ENCODE peak calls at places on chromosomes 7 and 10, in seven cellular contexts. G, J, R, H, O, K and N are unnamed samples.

GRCh38 chr10:88062798-88063472 is 199.5 kb downstream of the PTEN start:
- DNase-seq in G (no peak), J (no peak), R (no peak), H (no peak), O (peak), K (no peak), N (no peak)

GRCh38 chr7:4791738-4792536 is 16.5 kb downstream of the AP5Z1 start:
- DNase-seq in G (peak), J (no peak), R (peak), H (peak), O (peak), K (peak), N (no peak)

GRCh38 chr10:111360260-111360925 is 283.6 kb downstream of the ADRA2A start:
- DNase-seq in G (peak), J (no peak), R (no peak), H (peak), O (peak), K (peak), N (peak)

GRCh38 chr10:124351481-124352220 is 67.1 kb downstream of the OAT start:
- DNase-seq in G (no peak), J (no peak), R (no peak), H (no peak), O (no peak), K (no peak), N (no peak)

GRCh38 chr7:155766386-155766785 is 45.9 kb downstream of the SHH start:
- DNase-seq in G (no peak), J (no peak), R (no peak), H (no peak), O (no peak), K (no peak), N (no peak)

GRCh38 chr10:102400061-102400460 is 4.6 kb downstream of the NFKB2 start:
- DNase-seq in G (no peak), J (no peak), R (no peak), H (no peak), O (no peak), K (no peak), N (no peak)

GRCh38 chr7:28328822-28329615 is 83.3 kb upstream of the CREB5 start:
- DNase-seq in G (no peak), J (no peak), R (no peak), H (no peak), O (no peak), K (no peak), N (no peak)

GRCh38 chr7:44391171-44391570 is 65.8 kb upstream of the CAMK2B start:
- DNase-seq in G (no peak), J (no peak), R (no peak), H (no peak), O (no peak), K (no peak), N (no peak)

GRCh38 chr10:3893904-3894563 is 109.0 kb upstream of the KLF6 start:
- DNase-seq in G (no peak), J (no peak), R (no peak), H (no peak), O (no peak), K (no peak), N (no peak)

GRCh38 chr7:43439631-43440401 is 143.1 kb upstream of the STK17A start:
- DNase-seq in G (no peak), J (peak), R (no peak), H (no peak), O (no peak), K (no peak), N (no peak)

GRCh38 chr7:17939111-17939669 is 1.1 kb downstream of the SNX13 start:
- DNase-seq in G (no peak), J (no peak), R (no peak), H (no peak), O (no peak), K (no peak), N (no peak)

GRCh38 chr10:44571701-44572100 is 186.8 kb upstream of the CXCL12 start:
- DNase-seq in G (no peak), J (no peak), R (no peak), H (no peak), O (no peak), K (no peak), N (no peak)

GRCh38 chr10:29630205-29631048 is 4.3 kb downstream of the SVIL start:
- DNase-seq in G (peak), J (no peak), R (no peak), H (no peak), O (no peak), K (no peak), N (no peak)

GRCh38 chr7:64884085-64884912 is 18.8 kb upstream of the ZNF273 start:
- DNase-seq in G (no peak), J (no peak), R (peak), H (no peak), O (no peak), K (no peak), N (no peak)

GRCh38 chr7:140070546-140070945 is 7.8 kb upstream of the PARP12 start:
- DNase-seq in G (no peak), J (no peak), R (no peak), H (no peak), O (no peak), K (no peak), N (no peak)

GRCh38 chr10:100826661-100826982 is 81.2 kb downstream of the PAX2 start:
- DNase-seq in G (no peak), J (no peak), R (no peak), H (no peak), O (no peak), K (no peak), N (no peak)

GRCh38 chr10:54585572-54585971 is 215.5 kb downstream of the PCDH15 start:
- DNase-seq in G (no peak), J (no peak), R (no peak), H (no peak), O (no peak), K (no peak), N (peak)

GRCh38 chr10:74227697-74228424 is 76.8 kb downstream of the ADK start:
- DNase-seq in G (no peak), J (peak), R (no peak), H (no peak), O (no peak), K (no peak), N (no peak)

GRCh38 chr10:119762805-119763798 is 37.3 kb downstream of the INPP5F start:
- DNase-seq in G (no peak), J (no peak), R (no peak), H (no peak), O (no peak), K (no peak), N (no peak)

GRCh38 chr10:94607111-94607510 is 61.5 kb downstream of the HELLS start:
- DNase-seq in G (no peak), J (no peak), R (no peak), H (no peak), O (no peak), K (no peak), N (no peak)

GRCh38 chr7:137873524-137873923 is 26.8 kb upstream of the DGKI start:
- DNase-seq in G (no peak), J (no peak), R (no peak), H (no peak), O (no peak), K (no peak), N (no peak)

GRCh38 chr7:99218406-99219184 is 10.7 kb upstream of the KPNA7 start:
- DNase-seq in G (no peak), J (no peak), R (no peak), H (no peak), O (no peak), K (no peak), N (no peak)

GRCh38 chr10:103504181-103504783 is 10.8 kb downstream of the NEURL1 start:
- DNase-seq in G (no peak), J (peak), R (no peak), H (no peak), O (peak), K (peak), N (peak)

GRCh38 chr7:44999245-45000095 is 531 bp upstream of the CCM2 start:
- DNase-seq in G (peak), J (peak), R (peak), H (peak), O (peak), K (peak), N (peak)

GRCh38 chr10:113303747-113304146 is 249.1 kb upstream of the HABP2 start:
- DNase-seq in G (no peak), J (no peak), R (no peak), H (no peak), O (no peak), K (no peak), N (no peak)

GRCh38 chr7:7292085-7292484 is 109.7 kb downstream of the C1GALT1 start:
- DNase-seq in G (no peak), J (no peak), R (no peak), H (no peak), O (no peak), K (no peak), N (no peak)

GRCh38 chr10:86801995-86802394 is 45.6 kb downstream of the BMPR1A start:
- DNase-seq in G (no peak), J (no peak), R (no peak), H (no peak), O (no peak), K (no peak), N (no peak)

GRCh38 chr7:70472580-70473239 is 659.2 kb upstream of the GALNT17 start:
- DNase-seq in G (no peak), J (no peak), R (no peak), H (no peak), O (no peak), K (no peak), N (no peak)

GRCh38 chr10:74189999-74190421 is 39.0 kb downstream of the ADK start:
- DNase-seq in G (no peak), J (peak), R (no peak), H (no peak), O (no peak), K (no peak), N (no peak)

GRCh38 chr7:14604606-14605005 is 297.9 kb downstream of the DGKB start:
- DNase-seq in G (no peak), J (no peak), R (no peak), H (no peak), O (no peak), K (no peak), N (no peak)

GRCh38 chr10:50550291-50550839 is 73.4 kb downstream of the SGMS1 start:
- DNase-seq in G (no peak), J (no peak), R (no peak), H (no peak), O (peak), K (no peak), N (no peak)

GRCh38 chr10:125839176-125839575 is 15.8 kb downstream of the BCCIP start:
- DNase-seq in G (no peak), J (no peak), R (no peak), H (no peak), O (no peak), K (no peak), N (no peak)

GRCh38 chr7:74056096-74056915 is 27.3 kb upstream of the LIMK1 start:
- DNase-seq in G (no peak), J (no peak), R (no peak), H (no peak), O (no peak), K (no peak), N (no peak)

DNA sequence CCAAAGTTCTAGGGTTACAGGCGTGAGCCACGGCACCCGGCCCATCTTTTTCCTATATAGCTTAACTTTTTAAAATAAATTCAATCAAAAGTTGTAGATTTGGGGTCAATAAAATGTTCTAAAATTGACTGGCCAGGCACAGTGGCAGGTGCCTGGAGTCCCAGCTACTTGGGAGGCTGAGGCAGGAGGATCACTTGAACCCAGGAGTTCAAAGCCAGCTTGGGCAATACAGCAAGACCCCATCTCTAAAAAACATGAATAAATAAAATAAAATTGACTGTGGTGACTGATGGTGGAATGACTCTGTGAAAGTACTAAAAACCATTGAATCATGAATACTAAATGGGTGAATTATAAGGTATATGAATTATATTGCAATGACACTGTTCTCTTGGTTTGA is 20.8 kb downstream of the P4HA1 start:
- DNase-seq in G (no peak), J (no peak), R (no peak), H (no peak), O (no peak), K (no peak), N (no peak)
- H3K4me3 ChIP-seq in G (no peak), J (no peak), R (no peak), H (no peak), O (no peak), K (no peak), N (no peak)

DNA sequence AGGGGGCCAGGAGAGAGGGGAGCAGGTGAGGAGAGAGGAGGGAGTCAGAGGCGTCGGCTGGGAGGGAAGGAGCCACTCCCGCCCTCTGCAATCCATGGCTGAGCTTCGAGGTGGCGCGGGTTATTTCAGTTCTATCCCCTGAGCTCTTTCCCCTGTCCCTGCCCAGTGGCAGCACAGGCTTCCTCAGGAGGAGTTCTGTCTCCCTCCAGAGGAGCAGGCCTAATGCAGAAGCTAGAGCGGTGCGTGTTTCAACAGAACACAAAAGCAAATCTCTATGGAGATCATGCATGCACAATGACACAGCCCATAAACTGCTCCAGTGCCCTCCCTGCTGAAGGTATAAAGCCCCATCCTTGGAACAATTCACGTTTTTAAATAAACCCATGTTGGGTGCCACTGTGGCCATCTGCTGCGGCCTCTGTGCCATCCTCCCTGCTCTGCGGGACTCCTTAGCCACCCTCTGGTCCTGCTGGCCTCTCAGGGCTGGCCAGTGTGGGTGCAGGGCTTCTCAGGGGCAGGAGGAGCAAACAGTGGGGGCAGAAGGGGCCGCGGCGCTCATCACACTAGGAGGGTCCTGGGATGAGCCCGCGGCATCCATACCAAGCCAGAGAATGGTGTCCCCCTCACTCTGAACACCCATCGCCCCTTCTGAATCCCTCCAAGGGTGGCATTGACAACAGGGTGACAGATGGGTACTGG is 192.6 kb upstream of the LYZL2 start:
- DNase-seq in G (no peak), J (no peak), R (peak), H (no peak), O (no peak), K (no peak), N (no peak)
- TF ChIP-seq CTCF in G (no peak), J (no peak), R (no peak), H (no peak), O (no peak), K (no peak), N (no peak)

GRCh38 chr10:6766061-6766460 is 186.0 kb upstream of the PRKCQ start:
- DNase-seq in G (peak), J (no peak), R (no peak), H (no peak), O (no peak), K (peak), N (no peak)
- H3K4me3 ChIP-seq in G (peak), J (no peak), R (no peak), H (peak), O (no peak), K (no peak), N (no peak)

GRCh38 chr7:77335581-77335980 is 80.6 kb downstream of the GSAP start:
- DNase-seq in G (no peak), J (no peak), R (no peak), H (no peak), O (no peak), K (no peak), N (no peak)

GRCh38 chr7:77328669-77329068 is 87.5 kb downstream of the GSAP start:
- DNase-seq in G (no peak), J (peak), R (no peak), H (no peak), O (no peak), K (no peak), N (no peak)

GRCh38 chr7:77330169-77330882 is 85.8 kb downstream of the GSAP start:
- DNase-seq in G (no peak), J (no peak), R (no peak), H (no peak), O (no peak), K (peak), N (no peak)

GRCh38 chr7:77329466-77330168 is 86.5 kb downstream of the GSAP start:
- DNase-seq in G (no peak), J (no peak), R (no peak), H (no peak), O (no peak), K (no peak), N (no peak)

GRCh38 chr7:77331938-77332695 is 84.0 kb downstream of the GSAP start:
- DNase-seq in G (peak), J (peak), R (no peak), H (peak), O (peak), K (peak), N (peak)
- TF ChIP-seq CTCF in G (peak), J (peak), R (peak), H (peak), O (peak), K (peak), N (peak)

DNA sequence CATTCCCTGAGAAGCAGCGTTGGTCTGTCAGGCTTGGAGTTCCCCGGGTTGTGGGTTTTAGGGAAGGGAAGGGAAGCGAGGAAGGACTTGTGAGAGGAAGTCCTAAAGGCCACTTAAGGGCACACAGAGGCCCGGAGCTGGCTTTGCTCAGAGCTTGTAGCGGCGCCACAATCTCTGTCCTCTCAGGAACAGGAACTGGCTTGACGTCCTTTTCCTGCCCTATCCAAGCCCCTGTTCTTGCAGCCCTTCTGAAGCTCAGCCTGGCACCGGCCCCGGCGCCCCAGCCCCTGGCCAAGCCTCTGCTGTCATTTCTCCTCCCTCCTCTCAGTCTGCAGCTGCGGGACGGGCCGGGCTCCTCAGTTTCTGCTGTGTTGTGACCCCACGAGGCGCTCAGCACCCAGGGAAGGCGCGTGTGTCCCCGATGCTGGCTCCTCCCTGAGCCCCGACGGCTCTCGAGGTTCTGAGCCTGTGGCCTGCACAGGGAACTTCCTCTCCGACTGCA is at the start of gene GIMAP8:
- DNase-seq in G (peak), J (no peak), R (no peak), H (peak), O (no peak), K (peak), N (no peak)
- H3K4me3 ChIP-seq in G (peak), J (no peak), R (peak), H (peak), O (peak), K (peak), N (no peak)

GRCh38 chr7:41695661-41696322 is 7.1 kb downstream of the INHBA start:
- DNase-seq in G (no peak), J (no peak), R (no peak), H (no peak), O (no peak), K (no peak), N (no peak)
- TF ChIP-seq CTCF in G (no peak), J (no peak), R (no peak), H (no peak), O (no peak), K (no peak), N (no peak)